ENCODE peak calls at places on chromosomes 4 and X, in four cellular contexts. One of them, this sample, is unnamed.

GRCh38 chrX:920234-920799 is 289.7 kb downstream of the SHOX start:
- DNase-seq in left ventricle myocardium inferior: no peak
- DNase-seq in T-helper 2 cell: no peak
- DNase-seq in natural killer cell treated with Interleukin-12 subunit alpha and Interleukin-12 subunit beta and Interleukin-15 and Interleukin-18, amount 100 ng/mL, for 72 hours: no peak
- DNase-seq in this sample: no peak

GRCh38 chr4:103002551-103002950 is 17.0 kb downstream of the SLC9B1 start:
- DNase-seq in left ventricle myocardium inferior: no peak
- DNase-seq in T-helper 2 cell: no peak
- DNase-seq in natural killer cell treated with Interleukin-12 subunit alpha and Interleukin-12 subunit beta and Interleukin-15 and Interleukin-18, amount 100 ng/mL, for 72 hours: no peak
- DNase-seq in this sample: peak; percentile 36

GRCh38 chrX:48665991-48666390 is 17.6 kb upstream of the WAS start:
- DNase-seq in left ventricle myocardium inferior: no peak
- DNase-seq in T-helper 2 cell: no peak
- DNase-seq in natural killer cell treated with Interleukin-12 subunit alpha and Interleukin-12 subunit beta and Interleukin-15 and Interleukin-18, amount 100 ng/mL, for 72 hours: no peak
- DNase-seq in this sample: peak; percentile 28

GRCh38 chrX:22081475-22082092 is 49.5 kb downstream of the PHEX start:
- DNase-seq in left ventricle myocardium inferior: peak; percentile 26
- DNase-seq in T-helper 2 cell: peak; percentile 16
- DNase-seq in natural killer cell treated with Interleukin-12 subunit alpha and Interleukin-12 subunit beta and Interleukin-15 and Interleukin-18, amount 100 ng/mL, for 72 hours: peak; percentile 71
- DNase-seq in this sample: peak; percentile 81

GRCh38 chr4:138509346-138509745 is 267.2 kb upstream of the SLC7A11 start:
- DNase-seq in left ventricle myocardium inferior: no peak
- DNase-seq in T-helper 2 cell: no peak
- DNase-seq in natural killer cell treated with Interleukin-12 subunit alpha and Interleukin-12 subunit beta and Interleukin-15 and Interleukin-18, amount 100 ng/mL, for 72 hours: no peak
- DNase-seq in this sample: no peak

GRCh38 chrX:21479695-21480280 is 105.6 kb downstream of the CNKSR2 start:
- DNase-seq in left ventricle myocardium inferior: no peak
- DNase-seq in T-helper 2 cell: no peak
- DNase-seq in natural killer cell treated with Interleukin-12 subunit alpha and Interleukin-12 subunit beta and Interleukin-15 and Interleukin-18, amount 100 ng/mL, for 72 hours: no peak
- DNase-seq in this sample: peak; percentile 74

GRCh38 chr4:168162604-168163003 is 70.3 kb downstream of the ANXA10 start:
- DNase-seq in left ventricle myocardium inferior: no peak
- DNase-seq in T-helper 2 cell: no peak
- DNase-seq in natural killer cell treated with Interleukin-12 subunit alpha and Interleukin-12 subunit beta and Interleukin-15 and Interleukin-18, amount 100 ng/mL, for 72 hours: no peak
- DNase-seq in this sample: peak; percentile 51

GRCh38 chr4:48141048-48141447 is 7.0 kb upstream of the TXK start:
- DNase-seq in left ventricle myocardium inferior: no peak
- DNase-seq in T-helper 2 cell: no peak
- DNase-seq in natural killer cell treated with Interleukin-12 subunit alpha and Interleukin-12 subunit beta and Interleukin-15 and Interleukin-18, amount 100 ng/mL, for 72 hours: no peak
- DNase-seq in this sample: peak; percentile 73

GRCh38 chr4:7988437-7988836 is 48.8 kb upstream of the AFAP1 start:
- DNase-seq in left ventricle myocardium inferior: no peak
- DNase-seq in T-helper 2 cell: no peak
- DNase-seq in natural killer cell treated with Interleukin-12 subunit alpha and Interleukin-12 subunit beta and Interleukin-15 and Interleukin-18, amount 100 ng/mL, for 72 hours: no peak
- DNase-seq in this sample: peak; percentile 68

GRCh38 chr4:76767983-76768382 is 130.0 kb downstream of the SOWAHB start:
- DNase-seq in left ventricle myocardium inferior: no peak
- DNase-seq in T-helper 2 cell: no peak
- DNase-seq in natural killer cell treated with Interleukin-12 subunit alpha and Interleukin-12 subunit beta and Interleukin-15 and Interleukin-18, amount 100 ng/mL, for 72 hours: no peak
- DNase-seq in this sample: peak; percentile 45

GRCh38 chr4:141391293-141391692 is 170.6 kb downstream of the ZNF330 start:
- DNase-seq in left ventricle myocardium inferior: no peak
- DNase-seq in T-helper 2 cell: no peak
- DNase-seq in natural killer cell treated with Interleukin-12 subunit alpha and Interleukin-12 subunit beta and Interleukin-15 and Interleukin-18, amount 100 ng/mL, for 72 hours: no peak
- DNase-seq in this sample: no peak

GRCh38 chr4:111542056-111542455 is 603.2 kb upstream of the FAM241A start:
- DNase-seq in left ventricle myocardium inferior: no peak
- DNase-seq in T-helper 2 cell: no peak
- DNase-seq in natural killer cell treated with Interleukin-12 subunit alpha and Interleukin-12 subunit beta and Interleukin-15 and Interleukin-18, amount 100 ng/mL, for 72 hours: no peak
- DNase-seq in this sample: peak; percentile 53

GRCh38 chr4:174521800-174522182 is 497 bp downstream of the HPGD start:
- DNase-seq in left ventricle myocardium inferior: no peak
- DNase-seq in T-helper 2 cell: no peak
- DNase-seq in natural killer cell treated with Interleukin-12 subunit alpha and Interleukin-12 subunit beta and Interleukin-15 and Interleukin-18, amount 100 ng/mL, for 72 hours: no peak
- DNase-seq in this sample: no peak

GRCh38 chr4:74675673-74676279 is 118.5 kb downstream of the BTC start:
- DNase-seq in left ventricle myocardium inferior: no peak
- DNase-seq in T-helper 2 cell: no peak
- DNase-seq in natural killer cell treated with Interleukin-12 subunit alpha and Interleukin-12 subunit beta and Interleukin-15 and Interleukin-18, amount 100 ng/mL, for 72 hours: no peak
- DNase-seq in this sample: peak; percentile 83

GRCh38 chrX:69988955-69989394 is 60.8 kb downstream of the AWAT2 start:
- DNase-seq in left ventricle myocardium inferior: peak; percentile 26
- DNase-seq in T-helper 2 cell: no peak
- DNase-seq in natural killer cell treated with Interleukin-12 subunit alpha and Interleukin-12 subunit beta and Interleukin-15 and Interleukin-18, amount 100 ng/mL, for 72 hours: no peak
- DNase-seq in this sample: peak; percentile 10

GRCh38 chrX:26925088-26925487 is 538.1 kb downstream of the PPP4R3C start:
- DNase-seq in left ventricle myocardium inferior: no peak
- DNase-seq in T-helper 2 cell: no peak
- DNase-seq in natural killer cell treated with Interleukin-12 subunit alpha and Interleukin-12 subunit beta and Interleukin-15 and Interleukin-18, amount 100 ng/mL, for 72 hours: no peak
- DNase-seq in this sample: no peak

GRCh38 chr4:35166437-35166836 is 1077.9 kb downstream of the ARAP2 start:
- DNase-seq in left ventricle myocardium inferior: no peak
- DNase-seq in T-helper 2 cell: no peak
- DNase-seq in natural killer cell treated with Interleukin-12 subunit alpha and Interleukin-12 subunit beta and Interleukin-15 and Interleukin-18, amount 100 ng/mL, for 72 hours: no peak
- DNase-seq in this sample: no peak

GRCh38 chrX:134396174-134396573 is 63.8 kb upstream of the HPRT1 start:
- DNase-seq in left ventricle myocardium inferior: no peak
- DNase-seq in T-helper 2 cell: no peak
- DNase-seq in natural killer cell treated with Interleukin-12 subunit alpha and Interleukin-12 subunit beta and Interleukin-15 and Interleukin-18, amount 100 ng/mL, for 72 hours: no peak
- DNase-seq in this sample: peak; percentile 25